ENCODE peak calls at places on chromosomes 12 and 14, in ten cellular contexts. One of them, this sample, is unnamed.

GRCh38 chr12:127785535-127785934 is 481.4 kb upstream of the TMEM132C start:
- DNase-seq in GM12891: no peak
- DNase-seq in ELF-1: no peak
- DNase-seq in memory B cell: no peak
- DNase-seq in tibial artery: no peak
- DNase-seq in activated naive CD4-positive, alpha-beta T cell treated with anti-CD3 and anti-CD28 coated beads, Interleukin-2, amount 50 U/mL, for 16 hours: no peak
- DNase-seq in stimulated activated CD4-positive, alpha-beta T cell treated with anti-CD3 and anti-CD28 coated beads, TNF-alpha, amount 100 ng/mL, for 4 hours: no peak
- DNase-seq in IMR-90: no peak
- DNase-seq in NCI-H1105: no peak
- DNase-seq in EH: peak; percentile 73
- DNase-seq in this sample: no peak

GRCh38 chr14:30621354-30621953 is 665 bp upstream of the SCFD1 start:
- DNase-seq in NCI-H1105: no peak
- DNase-seq in stimulated activated CD4-positive, alpha-beta T cell treated with anti-CD3 and anti-CD28 coated beads, TNF-alpha, amount 100 ng/mL, for 4 hours: no peak
- DNase-seq in activated naive CD4-positive, alpha-beta T cell treated with anti-CD3 and anti-CD28 coated beads, Interleukin-2, amount 50 U/mL, for 16 hours: no peak
- DNase-seq in IMR-90: peak; percentile 3
- DNase-seq in GM12891: no peak
- DNase-seq in EH: no peak
- DNase-seq in tibial artery: no peak
- DNase-seq in memory B cell: no peak
- DNase-seq in ELF-1: peak; percentile 69
- DNase-seq in this sample: no peak

GRCh38 chr14:81450100-81450531 is 50.0 kb upstream of the STON2 start:
- DNase-seq in tibial artery: no peak
- DNase-seq in memory B cell: no peak
- DNase-seq in activated naive CD4-positive, alpha-beta T cell treated with anti-CD3 and anti-CD28 coated beads, Interleukin-2, amount 50 U/mL, for 16 hours: no peak
- DNase-seq in IMR-90: no peak
- DNase-seq in NCI-H1105: no peak
- DNase-seq in GM12891: no peak
- DNase-seq in ELF-1: peak; percentile 85
- DNase-seq in stimulated activated CD4-positive, alpha-beta T cell treated with anti-CD3 and anti-CD28 coated beads, TNF-alpha, amount 100 ng/mL, for 4 hours: no peak
- DNase-seq in EH: no peak
- DNase-seq in this sample: no peak

GRCh38 chr12:42706331-42706730 is 116.8 kb upstream of the PRICKLE1 start:
- DNase-seq in GM12891: no peak
- DNase-seq in IMR-90: no peak
- DNase-seq in activated naive CD4-positive, alpha-beta T cell treated with anti-CD3 and anti-CD28 coated beads, Interleukin-2, amount 50 U/mL, for 16 hours: no peak
- DNase-seq in stimulated activated CD4-positive, alpha-beta T cell treated with anti-CD3 and anti-CD28 coated beads, TNF-alpha, amount 100 ng/mL, for 4 hours: no peak
- DNase-seq in memory B cell: no peak
- DNase-seq in tibial artery: no peak
- DNase-seq in EH: peak; percentile 50
- DNase-seq in NCI-H1105: no peak
- DNase-seq in ELF-1: no peak
- DNase-seq in this sample: no peak

GRCh38 chr14:40093800-40094199 is 661.6 kb upstream of the FBXO33 start:
- DNase-seq in EH: no peak
- DNase-seq in NCI-H1105: no peak
- DNase-seq in tibial artery: no peak
- DNase-seq in ELF-1: no peak
- DNase-seq in IMR-90: no peak
- DNase-seq in stimulated activated CD4-positive, alpha-beta T cell treated with anti-CD3 and anti-CD28 coated beads, TNF-alpha, amount 100 ng/mL, for 4 hours: no peak
- DNase-seq in activated naive CD4-positive, alpha-beta T cell treated with anti-CD3 and anti-CD28 coated beads, Interleukin-2, amount 50 U/mL, for 16 hours: no peak
- DNase-seq in GM12891: no peak
- DNase-seq in memory B cell: no peak
- DNase-seq in this sample: no peak

GRCh38 chr14:64401923-64402322 is 13.8 kb downstream of the MTHFD1 start:
- DNase-seq in ELF-1: no peak
- DNase-seq in NCI-H1105: no peak
- DNase-seq in stimulated activated CD4-positive, alpha-beta T cell treated with anti-CD3 and anti-CD28 coated beads, TNF-alpha, amount 100 ng/mL, for 4 hours: no peak
- DNase-seq in memory B cell: no peak
- DNase-seq in tibial artery: no peak
- DNase-seq in IMR-90: no peak
- DNase-seq in activated naive CD4-positive, alpha-beta T cell treated with anti-CD3 and anti-CD28 coated beads, Interleukin-2, amount 50 U/mL, for 16 hours: no peak
- DNase-seq in EH: no peak
- DNase-seq in GM12891: no peak
- DNase-seq in this sample: no peak

GRCh38 chr14:62674833-62675232 is 370.4 kb downstream of the KCNH5 start:
- DNase-seq in IMR-90: no peak
- DNase-seq in activated naive CD4-positive, alpha-beta T cell treated with anti-CD3 and anti-CD28 coated beads, Interleukin-2, amount 50 U/mL, for 16 hours: no peak
- DNase-seq in GM12891: no peak
- DNase-seq in tibial artery: no peak
- DNase-seq in ELF-1: no peak
- DNase-seq in memory B cell: no peak
- DNase-seq in NCI-H1105: no peak
- DNase-seq in stimulated activated CD4-positive, alpha-beta T cell treated with anti-CD3 and anti-CD28 coated beads, TNF-alpha, amount 100 ng/mL, for 4 hours: no peak
- DNase-seq in EH: no peak
- DNase-seq in this sample: no peak

GRCh38 chr14:81246561-81247270 is 26.0 kb upstream of the GTF2A1 start:
- DNase-seq in memory B cell: no peak
- DNase-seq in stimulated activated CD4-positive, alpha-beta T cell treated with anti-CD3 and anti-CD28 coated beads, TNF-alpha, amount 100 ng/mL, for 4 hours: no peak
- DNase-seq in ELF-1: no peak
- DNase-seq in IMR-90: no peak
- DNase-seq in NCI-H1105: no peak
- DNase-seq in tibial artery: no peak
- DNase-seq in GM12891: no peak
- DNase-seq in activated naive CD4-positive, alpha-beta T cell treated with anti-CD3 and anti-CD28 coated beads, Interleukin-2, amount 50 U/mL, for 16 hours: no peak
- DNase-seq in EH: peak; percentile 76
- DNase-seq in this sample: no peak

GRCh38 chr12:130920711-130921381 is 32.9 kb upstream of the ADGRD1 start:
- DNase-seq in NCI-H1105: no peak
- DNase-seq in stimulated activated CD4-positive, alpha-beta T cell treated with anti-CD3 and anti-CD28 coated beads, TNF-alpha, amount 100 ng/mL, for 4 hours: no peak
- DNase-seq in ELF-1: no peak
- DNase-seq in IMR-90: peak; percentile 59
- DNase-seq in EH: peak; percentile 84
- DNase-seq in GM12891: no peak
- DNase-seq in tibial artery: peak; percentile 91
- DNase-seq in memory B cell: no peak
- DNase-seq in activated naive CD4-positive, alpha-beta T cell treated with anti-CD3 and anti-CD28 coated beads, Interleukin-2, amount 50 U/mL, for 16 hours: no peak
- DNase-seq in this sample: no peak

GRCh38 chr14:69610859-69611263 is 535 bp upstream of the SUSD6 start:
- DNase-seq in stimulated activated CD4-positive, alpha-beta T cell treated with anti-CD3 and anti-CD28 coated beads, TNF-alpha, amount 100 ng/mL, for 4 hours: no peak
- DNase-seq in tibial artery: no peak
- DNase-seq in IMR-90: no peak
- DNase-seq in EH: peak; percentile 48
- DNase-seq in activated naive CD4-positive, alpha-beta T cell treated with anti-CD3 and anti-CD28 coated beads, Interleukin-2, amount 50 U/mL, for 16 hours: no peak
- DNase-seq in memory B cell: no peak
- DNase-seq in GM12891: no peak
- DNase-seq in ELF-1: peak; percentile 17
- DNase-seq in NCI-H1105: peak; percentile 68
- DNase-seq in this sample: no peak

GRCh38 chr12:108516511-108517275 is 1.6 kb downstream of the FICD start:
- DNase-seq in activated naive CD4-positive, alpha-beta T cell treated with anti-CD3 and anti-CD28 coated beads, Interleukin-2, amount 50 U/mL, for 16 hours: no peak
- DNase-seq in ELF-1: peak; percentile 27
- DNase-seq in memory B cell: no peak
- DNase-seq in stimulated activated CD4-positive, alpha-beta T cell treated with anti-CD3 and anti-CD28 coated beads, TNF-alpha, amount 100 ng/mL, for 4 hours: no peak
- DNase-seq in tibial artery: no peak
- DNase-seq in NCI-H1105: no peak
- DNase-seq in IMR-90: no peak
- DNase-seq in EH: peak; percentile 30
- DNase-seq in GM12891: no peak
- DNase-seq in this sample: no peak

GRCh38 chr12:57591567-57592325 is 754 bp downstream of the PIP4K2C start:
- DNase-seq in NCI-H1105: no peak
- DNase-seq in tibial artery: no peak
- DNase-seq in memory B cell: no peak
- DNase-seq in EH: peak; percentile 48
- DNase-seq in stimulated activated CD4-positive, alpha-beta T cell treated with anti-CD3 and anti-CD28 coated beads, TNF-alpha, amount 100 ng/mL, for 4 hours: no peak
- DNase-seq in GM12891: no peak
- DNase-seq in ELF-1: peak; percentile 50
- DNase-seq in IMR-90: peak; percentile 21
- DNase-seq in activated naive CD4-positive, alpha-beta T cell treated with anti-CD3 and anti-CD28 coated beads, Interleukin-2, amount 50 U/mL, for 16 hours: no peak
- DNase-seq in this sample: no peak

GRCh38 chr14:76181546-76181945 is 29.8 kb downstream of the GPATCH2L start:
- DNase-seq in NCI-H1105: no peak
- DNase-seq in stimulated activated CD4-positive, alpha-beta T cell treated with anti-CD3 and anti-CD28 coated beads, TNF-alpha, amount 100 ng/mL, for 4 hours: no peak
- DNase-seq in ELF-1: no peak
- DNase-seq in memory B cell: no peak
- DNase-seq in activated naive CD4-positive, alpha-beta T cell treated with anti-CD3 and anti-CD28 coated beads, Interleukin-2, amount 50 U/mL, for 16 hours: no peak
- DNase-seq in GM12891: no peak
- DNase-seq in tibial artery: no peak
- DNase-seq in IMR-90: no peak
- DNase-seq in EH: peak; percentile 13
- DNase-seq in this sample: no peak

GRCh38 chr14:102155150-102155549 is 15.5 kb downstream of the WDR20 start:
- DNase-seq in EH: peak; percentile 51
- DNase-seq in stimulated activated CD4-positive, alpha-beta T cell treated with anti-CD3 and anti-CD28 coated beads, TNF-alpha, amount 100 ng/mL, for 4 hours: no peak
- DNase-seq in NCI-H1105: no peak
- DNase-seq in tibial artery: no peak
- DNase-seq in memory B cell: no peak
- DNase-seq in IMR-90: peak; percentile 67
- DNase-seq in ELF-1: peak; percentile 39
- DNase-seq in GM12891: no peak
- DNase-seq in activated naive CD4-positive, alpha-beta T cell treated with anti-CD3 and anti-CD28 coated beads, Interleukin-2, amount 50 U/mL, for 16 hours: no peak
- DNase-seq in this sample: no peak

GRCh38 chr14:100529561-100530031 is 57.6 kb downstream of the BEGAIN start:
- DNase-seq in activated naive CD4-positive, alpha-beta T cell treated with anti-CD3 and anti-CD28 coated beads, Interleukin-2, amount 50 U/mL, for 16 hours: peak; percentile 8
- DNase-seq in NCI-H1105: no peak
- DNase-seq in EH: no peak
- DNase-seq in tibial artery: peak; percentile 51
- DNase-seq in IMR-90: no peak
- DNase-seq in GM12891: no peak
- DNase-seq in stimulated activated CD4-positive, alpha-beta T cell treated with anti-CD3 and anti-CD28 coated beads, TNF-alpha, amount 100 ng/mL, for 4 hours: no peak
- DNase-seq in memory B cell: no peak
- DNase-seq in ELF-1: no peak
- DNase-seq in this sample: no peak

GRCh38 chr14:91554535-91555332 is 44.6 kb upstream of the PPP4R3A start:
- DNase-seq in tibial artery: no peak
- DNase-seq in memory B cell: no peak
- DNase-seq in stimulated activated CD4-positive, alpha-beta T cell treated with anti-CD3 and anti-CD28 coated beads, TNF-alpha, amount 100 ng/mL, for 4 hours: no peak
- DNase-seq in IMR-90: no peak
- DNase-seq in GM12891: no peak
- DNase-seq in ELF-1: peak; percentile 51
- DNase-seq in NCI-H1105: no peak
- DNase-seq in EH: no peak
- DNase-seq in activated naive CD4-positive, alpha-beta T cell treated with anti-CD3 and anti-CD28 coated beads, Interleukin-2, amount 50 U/mL, for 16 hours: no peak
- DNase-seq in this sample: no peak

GRCh38 chr12:45369065-45369464 is 153.2 kb downstream of the ANO6 start:
- DNase-seq in activated naive CD4-positive, alpha-beta T cell treated with anti-CD3 and anti-CD28 coated beads, Interleukin-2, amount 50 U/mL, for 16 hours: no peak
- DNase-seq in IMR-90: peak; percentile 83
- DNase-seq in tibial artery: no peak
- DNase-seq in memory B cell: no peak
- DNase-seq in NCI-H1105: no peak
- DNase-seq in stimulated activated CD4-positive, alpha-beta T cell treated with anti-CD3 and anti-CD28 coated beads, TNF-alpha, amount 100 ng/mL, for 4 hours: no peak
- DNase-seq in ELF-1: no peak
- DNase-seq in EH: peak; percentile 81
- DNase-seq in GM12891: no peak
- DNase-seq in this sample: no peak

GRCh38 chr12:59626382-59626781 is 30.6 kb downstream of the SLC16A7 start:
- DNase-seq in EH: peak; percentile 57
- DNase-seq in IMR-90: peak; percentile 40
- DNase-seq in memory B cell: no peak
- DNase-seq in tibial artery: no peak
- DNase-seq in NCI-H1105: no peak
- DNase-seq in stimulated activated CD4-positive, alpha-beta T cell treated with anti-CD3 and anti-CD28 coated beads, TNF-alpha, amount 100 ng/mL, for 4 hours: no peak
- DNase-seq in GM12891: no peak
- DNase-seq in activated naive CD4-positive, alpha-beta T cell treated with anti-CD3 and anti-CD28 coated beads, Interleukin-2, amount 50 U/mL, for 16 hours: no peak
- DNase-seq in ELF-1: no peak
- DNase-seq in this sample: no peak

GRCh38 chr14:90809530-90810312 is 6.5 kb downstream of the TTC7B start:
- DNase-seq in EH: no peak
- DNase-seq in ELF-1: no peak
- DNase-seq in IMR-90: no peak
- DNase-seq in tibial artery: no peak
- DNase-seq in GM12891: no peak
- DNase-seq in activated naive CD4-positive, alpha-beta T cell treated with anti-CD3 and anti-CD28 coated beads, Interleukin-2, amount 50 U/mL, for 16 hours: no peak
- DNase-seq in stimulated activated CD4-positive, alpha-beta T cell treated with anti-CD3 and anti-CD28 coated beads, TNF-alpha, amount 100 ng/mL, for 4 hours: no peak
- DNase-seq in memory B cell: no peak
- DNase-seq in NCI-H1105: no peak
- DNase-seq in this sample: no peak

GRCh38 chr12:95582230-95583058 is 31.2 kb upstream of the USP44 start:
- DNase-seq in activated naive CD4-positive, alpha-beta T cell treated with anti-CD3 and anti-CD28 coated beads, Interleukin-2, amount 50 U/mL, for 16 hours: no peak
- DNase-seq in NCI-H1105: peak; percentile 59
- DNase-seq in IMR-90: peak; percentile 77
- DNase-seq in memory B cell: no peak
- DNase-seq in ELF-1: no peak
- DNase-seq in tibial artery: no peak
- DNase-seq in EH: peak; percentile 74
- DNase-seq in stimulated activated CD4-positive, alpha-beta T cell treated with anti-CD3 and anti-CD28 coated beads, TNF-alpha, amount 100 ng/mL, for 4 hours: no peak
- DNase-seq in GM12891: no peak
- DNase-seq in this sample: no peak

GRCh38 chr14:90355540-90356518 is 24.1 kb upstream of the NRDE2 start:
- DNase-seq in stimulated activated CD4-positive, alpha-beta T cell treated with anti-CD3 and anti-CD28 coated beads, TNF-alpha, amount 100 ng/mL, for 4 hours: no peak
- DNase-seq in ELF-1: no peak
- DNase-seq in activated naive CD4-positive, alpha-beta T cell treated with anti-CD3 and anti-CD28 coated beads, Interleukin-2, amount 50 U/mL, for 16 hours: no peak
- DNase-seq in memory B cell: no peak
- DNase-seq in IMR-90: no peak
- DNase-seq in tibial artery: no peak
- DNase-seq in EH: peak; percentile 12
- DNase-seq in GM12891: no peak
- DNase-seq in NCI-H1105: no peak
- DNase-seq in this sample: no peak

GRCh38 chr14:99737451-99737951 is 53.4 kb downstream of the CYP46A1 start:
- DNase-seq in EH: peak; percentile 35
- DNase-seq in memory B cell: no peak
- DNase-seq in NCI-H1105: no peak
- DNase-seq in IMR-90: no peak
- DNase-seq in GM12891: no peak
- DNase-seq in tibial artery: peak; percentile 89
- DNase-seq in ELF-1: no peak
- DNase-seq in stimulated activated CD4-positive, alpha-beta T cell treated with anti-CD3 and anti-CD28 coated beads, TNF-alpha, amount 100 ng/mL, for 4 hours: no peak
- DNase-seq in activated naive CD4-positive, alpha-beta T cell treated with anti-CD3 and anti-CD28 coated beads, Interleukin-2, amount 50 U/mL, for 16 hours: no peak
- DNase-seq in this sample: no peak